ENCODE peak calls at places on chromosomes 1 and 21, in four cellular contexts. G is K562, B is GM12878, N is HepG2. U is an unnamed sample.
A peak's percentile ranks its signal among the peaks of the same experiment; 100 is the strongest.

GRCh38 chr1:206466840-206467649 is 3.2 kb upstream of the IKBKE start:
- DNase-seq in B (no peak), G (peak; percentile 59), N (no peak), U (no peak)

GRCh38 chr1:17488977-17489739 is 49.7 kb upstream of the RCC2 start:
- DNase-seq in N (no peak), G (peak; percentile 72), B (no peak), U (no peak)

GRCh38 chr21:27586986-27587385 is 620.1 kb upstream of the ADAMTS5 start:
- DNase-seq in N (no peak), B (no peak), G (no peak), U (no peak)

GRCh38 chr1:35505911-35506798 is 51.0 kb downstream of the KIAA0319L start:
- DNase-seq in G (peak; percentile 78), N (no peak), B (peak; percentile 95), U (no peak)

GRCh38 chr1:167432780-167433179 is 85.5 kb downstream of the CD247 start:
- DNase-seq in B (no peak), N (no peak), G (no peak), U (no peak)

GRCh38 chr1:28437924-28438699 is 67.7 kb upstream of the RCC1 start:
- DNase-seq in N (peak; percentile 96), G (peak; percentile 61), B (no peak), U (peak; percentile 61)

GRCh38 chr21:46381521-46381920 is 57.6 kb downstream of the PCNT start:
- DNase-seq in N (no peak), G (no peak), B (no peak), U (no peak)

GRCh38 chr1:64042331-64043100 is 160.9 kb upstream of the UBE2U start:
- DNase-seq in G (no peak), B (no peak), N (no peak), U (peak; percentile 18)

GRCh38 chr21:34845521-34846213 is 176.9 kb downstream of the CLIC6 start:
- DNase-seq in B (peak; percentile 60), N (no peak), G (no peak), U (no peak)

GRCh38 chr1:110440877-110441276 is 10.1 kb upstream of the PROK1 start:
- DNase-seq in B (no peak), G (no peak), N (no peak), U (no peak)

GRCh38 chr1:207006914-207007313 is 25.6 kb downstream of the C1orf116 start:
- DNase-seq in G (no peak), N (no peak), B (no peak), U (no peak)

GRCh38 chr1:228034954-228035837 is 28.4 kb downstream of the WNT3A start:
- DNase-seq in N (no peak), B (no peak), G (no peak), U (peak; percentile 5)

GRCh38 chr21:42061866-42062542 is 9.1 kb upstream of the UMODL1 start:
- DNase-seq in G (no peak), B (no peak), N (no peak), U (no peak)

GRCh38 chr21:28074676-28075075 is 918.0 kb downstream of the LTN1 start:
- DNase-seq in G (no peak), B (no peak), N (no peak), U (no peak)

GRCh38 chr1:183569141-183569540 is 21.1 kb downstream of the NCF2 start:
- DNase-seq in G (no peak), N (peak; percentile 58), B (no peak), U (no peak)

GRCh38 chr1:21937372-21938121 is 437 bp upstream of the HSPG2 start:
- DNase-seq in G (peak; percentile 90), N (peak; percentile 72), B (no peak), U (peak; percentile 92)

GRCh38 chr1:62989497-62989896 is 205.6 kb downstream of the ATG4C start:
- DNase-seq in G (peak; percentile 14), N (peak; percentile 12), B (no peak), U (no peak)

GRCh38 chr1:8204823-8205222 is 113.1 kb upstream of the SLC45A1 start:
- DNase-seq in B (no peak), N (no peak), G (no peak), U (no peak)

GRCh38 chr1:215845224-215845902 is 278.3 kb downstream of the KCTD3 start:
- DNase-seq in B (no peak), G (no peak), N (no peak), U (no peak)

GRCh38 chr1:201181726-201182125 is 8.9 kb upstream of the IGFN1 start:
- DNase-seq in G (no peak), N (no peak), B (no peak), U (no peak)

GRCh38 chr1:109133815-109134214 is 19.9 kb downstream of the ELAPOR1 start:
- DNase-seq in G (no peak), B (no peak), N (no peak), U (no peak)

GRCh38 chr1:114040273-114041043 is 61.2 kb downstream of the OLFML3 start:
- DNase-seq in G (no peak), B (no peak), N (no peak), U (no peak)

GRCh38 chr1:201540846-201541735 is 2.2 kb downstream of the NAV1 start:
- DNase-seq in B (no peak), G (no peak), N (no peak), U (no peak)

GRCh38 chr1:103336376-103336775 is 189.1 kb upstream of the RNPC3 start:
- DNase-seq in G (no peak), B (no peak), N (peak; percentile 37), U (no peak)

GRCh38 chr1:19517017-19517416 is 31.7 kb upstream of the CAPZB start:
- DNase-seq in G (no peak), N (no peak), B (no peak), U (no peak)

GRCh38 chr1:156244712-156245111 is 2.7 kb downstream of the BGLAP start:
- DNase-seq in N (no peak), G (no peak), B (no peak), U (no peak)

GRCh38 chr1:209045326-209046057 is 538.0 kb upstream of the CAMK1G start:
- DNase-seq in B (no peak), G (no peak), N (no peak), U (no peak)

GRCh38 chr1:20696397-20697333 is 21.1 kb downstream of the KIF17 start:
- DNase-seq in G (peak; percentile 89), B (peak; percentile 1), N (peak; percentile 76), U (peak; percentile 87)

GRCh38 chr21:33411949-33412430 is 8.8 kb downstream of the IFNGR2 start:
- DNase-seq in G (no peak), N (peak; percentile 50), B (no peak), U (no peak)

GRCh38 chr1:34518146-34518545 is 236.7 kb upstream of the GJB5 start:
- DNase-seq in B (no peak), N (no peak), G (no peak), U (no peak)

GRCh38 chr21:45970674-45971486 is 10.7 kb upstream of the COL6A1 start:
- DNase-seq in G (peak; percentile 68), B (no peak), N (peak; percentile 33), U (peak; percentile 85)

GRCh38 chr1:114152211-114153050 is 1.2 kb downstream of the SYT6 start:
- DNase-seq in B (no peak), N (no peak), G (no peak), U (peak; percentile 76)

GRCh38 chr1:153612755-153613331 is at the start of gene S100A16:
- DNase-seq in N (no peak), B (no peak), G (no peak), U (no peak)

GRCh38 chr1:201537966-201538617 is 835 bp upstream of the NAV1 start:
- DNase-seq in N (no peak), G (no peak), B (no peak), U (no peak)

GRCh38 chr1:13965770-13966398 is 265.9 kb downstream of the PRDM2 start:
- DNase-seq in G (peak; percentile 58), B (no peak), N (peak; percentile 23), U (peak; percentile 68)

DNA sequence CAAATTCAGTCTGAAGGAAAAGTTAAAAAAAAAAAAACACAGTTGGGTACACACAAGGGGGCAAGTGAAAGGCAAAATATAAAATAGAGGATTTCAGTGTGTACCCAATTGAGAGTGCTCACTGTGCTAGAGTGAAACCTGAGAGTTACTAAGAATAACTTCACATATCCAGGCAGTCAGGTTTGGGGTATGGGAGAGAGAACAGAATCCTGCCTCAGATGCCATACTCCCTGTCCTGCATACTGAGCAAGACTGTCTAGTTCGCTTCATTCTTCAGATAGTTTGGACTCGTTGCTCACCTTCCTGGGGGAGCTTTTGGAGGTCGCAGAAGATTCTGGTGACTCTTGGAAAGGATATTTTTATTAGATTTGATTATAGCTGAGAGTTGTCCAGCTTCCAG is 20.4 kb downstream of the CEP85 start:
- DNase-seq in B (no peak), N (no peak), G (no peak), U (no peak)
- TF ChIP-seq FOXK2 in B (no peak), N (no peak), G (no peak), U (no peak)

DNA sequence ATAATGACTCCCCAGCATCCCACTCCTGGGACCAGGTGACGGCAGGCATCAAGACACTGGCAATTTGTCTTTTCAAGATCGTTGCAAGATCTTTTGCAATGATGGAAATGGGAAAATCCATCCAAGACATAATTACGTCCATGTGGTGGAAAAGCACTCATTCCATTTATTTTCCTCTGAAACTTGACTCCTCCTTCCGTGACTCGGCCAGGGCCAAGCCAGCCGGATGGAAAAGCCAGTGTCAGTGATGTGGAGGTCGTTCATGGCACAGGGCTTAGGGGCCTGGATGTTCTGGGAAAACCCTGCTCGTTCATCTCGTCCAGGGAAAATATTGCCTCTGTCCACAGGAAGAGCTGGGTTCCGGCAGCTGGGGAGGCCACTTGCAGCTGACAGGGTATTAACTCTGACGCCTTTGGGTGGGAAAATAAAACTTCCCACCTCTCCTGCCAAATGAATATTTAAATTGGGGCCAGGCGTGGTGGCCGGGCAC is 46.2 kb downstream of the C1orf198 start:
- DNase-seq in N (no peak), G (no peak), B (no peak), U (no peak)
- TF ChIP-seq FOXK2 in N (no peak), G (no peak), B (no peak), U (no peak)

DNA sequence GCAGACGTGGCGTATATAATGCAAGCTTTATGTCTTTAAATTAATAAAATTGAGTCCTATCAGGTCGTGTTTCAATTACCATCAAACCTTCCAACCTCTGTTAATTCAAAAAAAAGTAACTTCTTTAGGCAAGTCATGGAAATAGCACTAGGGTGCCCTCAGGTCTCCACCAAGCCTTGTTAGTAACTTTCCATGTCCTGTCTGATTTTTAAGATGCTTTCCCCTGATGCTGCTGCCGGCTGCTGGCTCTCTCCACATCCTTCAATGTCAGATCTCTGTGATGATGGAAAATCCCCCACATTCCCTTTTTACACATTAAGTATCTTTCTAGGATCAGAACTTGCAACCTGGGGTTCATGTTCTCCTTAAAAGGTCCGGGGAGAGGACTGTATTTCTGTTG is 3.0 kb downstream of the ERG start:
- DNase-seq in G (no peak), B (no peak), N (no peak), U (no peak)
- TF ChIP-seq FOXK2 in G (no peak), B (no peak), N (no peak), U (no peak)

DNA sequence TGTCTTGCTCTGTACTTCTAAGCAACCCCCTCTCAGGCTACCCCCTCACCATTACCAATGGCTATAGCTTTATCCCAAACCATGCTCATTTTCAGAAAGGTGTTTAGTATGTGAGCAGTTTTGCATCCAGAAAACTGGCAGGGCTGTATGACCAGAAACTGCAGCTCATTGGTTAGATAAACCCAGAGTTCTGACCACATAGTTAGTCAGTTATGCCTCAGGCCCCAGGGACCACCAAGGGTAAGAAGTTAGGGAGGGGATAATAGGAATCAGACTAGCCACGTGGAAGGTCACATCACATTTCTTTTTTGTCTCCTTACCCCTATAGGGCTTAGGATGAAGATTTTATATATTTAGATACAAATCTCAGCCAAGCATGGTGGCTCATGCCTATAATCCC is 1.2 kb downstream of the ITGA10 start:
- DNase-seq in B (no peak), G (no peak), N (no peak), U (no peak)
- TF ChIP-seq FOXK2 in B (no peak), G (no peak), N (no peak), U (no peak)

GRCh38 chr1:67575861-67576260 is 109.1 kb upstream of the GADD45A start:
- DNase-seq in B (no peak), G (no peak), N (no peak), U (no peak)
- TF ChIP-seq FOXK2 in B (no peak), G (no peak), N (no peak), U (no peak)

GRCh38 chr1:41275831-41276230 is 33.7 kb upstream of the SCMH1 start:
- DNase-seq in G (no peak), B (no peak), N (no peak), U (no peak)
- TF ChIP-seq FOXK2 in G (no peak), B (no peak), N (no peak), U (no peak)